ENCODE peak calls at places on chromosomes 2 and 18, in seven cellular contexts. S is astrocyte, J is heart right ventricle, T is fibroblast of lung, A is mammary epithelial cell, L is uterus, F is tibial artery. R is an unnamed sample.

GRCh38 chr2:78416625-78417300 is 608.7 kb upstream of the REG3G start:
- DNase-seq in S (no peak), J (no peak), T (no peak), A (no peak), L (no peak), F (no peak), R (no peak)

GRCh38 chr2:212406716-212407115 is 131.9 kb downstream of the ERBB4 start:
- DNase-seq in S (no peak), J (no peak), T (no peak), A (no peak), L (no peak), F (no peak), R (no peak)

GRCh38 chr18:67599277-67599676 is 82.8 kb upstream of the DSEL start:
- DNase-seq in S (peak; percentile 84), J (no peak), T (peak; percentile 86), A (peak; percentile 7), L (no peak), F (no peak), R (no peak)

GRCh38 chr18:22935431-22935830 is 2.3 kb downstream of the RBBP8 start:
- DNase-seq in S (no peak), J (no peak), T (no peak), A (peak; percentile 17), L (no peak), F (no peak), R (no peak)

GRCh38 chr18:35197286-35197685 is 43.5 kb upstream of the ZNF397 start:
- DNase-seq in S (no peak), J (no peak), T (peak; percentile 9), A (no peak), L (no peak), F (no peak), R (no peak)

GRCh38 chr18:58417752-58418151 is 211.1 kb downstream of the ALPK2 start:
- DNase-seq in S (peak; percentile 77), J (no peak), T (peak; percentile 83), A (peak; percentile 68), L (no peak), F (no peak), R (no peak)

GRCh38 chr2:88585969-88586368 is 41.3 kb downstream of the EIF2AK3 start:
- DNase-seq in S (no peak), J (no peak), T (no peak), A (no peak), L (no peak), F (no peak), R (no peak)

GRCh38 chr18:12744103-12744502 is 41.3 kb downstream of the PSMG2 start:
- DNase-seq in S (peak; percentile 50), J (no peak), T (peak; percentile 65), A (peak; percentile 64), L (no peak), F (no peak), R (no peak)

GRCh38 chr2:161981679-161982300 is 92.2 kb downstream of the DPP4 start:
- DNase-seq in S (no peak), J (no peak), T (no peak), A (no peak), L (no peak), F (no peak), R (no peak)

GRCh38 chr2:48600917-48601316 is 16.7 kb upstream of the GTF2A1L start:
- DNase-seq in S (peak; percentile 83), J (no peak), T (peak; percentile 89), A (no peak), L (no peak), F (no peak), R (no peak)

GRCh38 chr2:127208313-127208712 is 11.8 kb downstream of the CYP27C1 start:
- DNase-seq in S (peak; percentile 40), J (no peak), T (peak; percentile 62), A (no peak), L (no peak), F (no peak), R (no peak)

GRCh38 chr2:86087936-86088850 is 17.5 kb downstream of the POLR1A start:
- DNase-seq in S (no peak), J (no peak), T (no peak), A (no peak), L (no peak), F (no peak), R (no peak)

GRCh38 chr2:168992591-168993349 is 38.4 kb downstream of the ABCB11 start:
- DNase-seq in S (peak; percentile 33), J (no peak), T (peak; percentile 44), A (peak; percentile 62), L (no peak), F (no peak), R (no peak)

GRCh38 chr2:195330513-195330956 is 326.5 kb upstream of the SLC39A10 start:
- DNase-seq in S (no peak), J (no peak), T (no peak), A (no peak), L (no peak), F (no peak), R (no peak)

GRCh38 chr18:32847719-32848118 is 74.9 kb upstream of the KLHL14 start:
- DNase-seq in S (no peak), J (no peak), T (no peak), A (no peak), L (no peak), F (no peak), R (no peak)

GRCh38 chr2:189037518-189037917 is 63.3 kb downstream of the COL3A1 start:
- DNase-seq in S (peak; percentile 52), J (no peak), T (peak; percentile 65), A (peak; percentile 4), L (no peak), F (no peak), R (no peak)

GRCh38 chr2:23606968-23607367 is 222.0 kb downstream of the KLHL29 start:
- DNase-seq in S (peak; percentile 73), J (no peak), T (peak; percentile 81), A (peak; percentile 71), L (no peak), F (no peak), R (peak; percentile 27)

GRCh38 chr2:151097118-151097517 is 164.5 kb downstream of the RBM43 start:
- DNase-seq in S (peak; percentile 55), J (peak; percentile 5), T (peak; percentile 55), A (no peak), L (no peak), F (no peak), R (no peak)

GRCh38 chr2:85376291-85377065 is 21.9 kb downstream of the ELMOD3 start:
- DNase-seq in S (peak; percentile 18), J (no peak), T (peak; percentile 42), A (no peak), L (no peak), F (peak; percentile 57), R (no peak)

GRCh38 chr2:233061591-233062446 is 1.7 kb downstream of the INPP5D start:
- DNase-seq in S (no peak), J (peak; percentile 58), T (no peak), A (no peak), L (no peak), F (peak; percentile 75), R (peak; percentile 80)

GRCh38 chr2:70340921-70341765 is 39.3 kb upstream of the FAM136A start:
- DNase-seq in S (peak; percentile 12), J (peak; percentile 9), T (peak; percentile 20), A (peak; percentile 57), L (no peak), F (no peak), R (no peak)

GRCh38 chr18:155688-156087 is 2.7 kb upstream of the USP14 start:
- DNase-seq in S (no peak), J (no peak), T (no peak), A (no peak), L (no peak), F (no peak), R (no peak)
- H3K27ac ChIP-seq in S (no peak overlapping the region), J (no peak overlapping the region), T (no peak overlapping the region), A (no peak overlapping the region), L (no peak overlapping the region), F (no peak overlapping the region), R (no peak overlapping the region)

DNA sequence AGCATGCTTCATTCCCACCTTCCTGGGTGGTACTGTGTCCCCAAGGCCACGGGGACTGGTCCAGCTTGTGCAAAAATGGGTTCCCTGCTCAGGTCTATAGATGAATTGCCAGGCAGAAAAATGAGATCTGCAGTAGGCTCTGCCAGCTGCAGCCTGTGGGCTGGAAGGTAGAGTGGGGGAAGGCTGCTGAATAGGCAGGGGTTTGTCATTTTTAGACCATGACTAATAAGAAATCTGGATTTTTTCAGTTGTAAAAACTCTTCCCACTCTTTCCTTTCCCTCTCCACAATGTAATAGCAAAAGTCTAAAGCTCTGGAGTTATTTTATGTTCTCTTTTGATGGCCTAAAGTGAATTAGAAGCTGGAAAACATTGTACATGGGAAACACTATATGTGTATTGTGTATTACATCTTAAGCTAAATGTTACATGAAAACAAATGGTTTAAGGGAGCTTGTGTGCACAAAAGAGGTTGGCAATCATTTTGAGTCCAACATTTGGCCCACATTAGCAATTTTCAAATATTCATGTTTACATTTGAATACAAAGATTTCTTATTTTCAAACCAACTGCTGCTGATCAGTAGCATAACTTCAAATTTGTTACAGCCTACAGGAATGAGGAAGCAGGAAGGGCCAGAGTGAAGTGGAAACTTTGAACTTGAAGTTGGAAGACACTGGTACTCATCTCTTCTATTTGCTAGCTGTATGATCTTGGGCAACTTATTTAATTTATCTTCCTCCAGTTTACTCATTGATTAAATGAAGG is 407.1 kb downstream of the SLC4A3 start:
- DNase-seq in S (peak; percentile 73), J (no peak), T (peak; percentile 82), A (peak; percentile 37), L (no peak), F (no peak), R (no peak)
- H3K27ac ChIP-seq in S (peak overlapping the region; percentile 67), J (no peak overlapping the region), T (peak overlapping the region; percentile 24), A (no peak overlapping the region), L (no peak overlapping the region), F (peak overlapping the region; percentile 9), R (no peak overlapping the region)

GRCh38 chr2:60884795-60885194 is 3.4 kb downstream of the REL start:
- DNase-seq in S (peak; percentile 51), J (no peak), T (peak; percentile 54), A (peak; percentile 63), L (no peak), F (no peak), R (no peak)

GRCh38 chr2:60885683-60886082 is 4.3 kb downstream of the REL start:
- DNase-seq in S (no peak), J (no peak), T (no peak), A (no peak), L (no peak), F (no peak), R (no peak)

GRCh38 chr2:60880988-60881932 is at the start of gene REL:
- DNase-seq in S (peak; percentile 82), J (peak; percentile 92), T (peak; percentile 90), A (peak; percentile 91), L (peak; percentile 87), F (peak; percentile 94), R (peak; percentile 95)

GRCh38 chr2:60882971-60883753 is 1.8 kb downstream of the REL start:
- DNase-seq in S (no peak), J (no peak), T (peak; percentile 7), A (peak; percentile 40), L (no peak), F (no peak), R (no peak)

DNA sequence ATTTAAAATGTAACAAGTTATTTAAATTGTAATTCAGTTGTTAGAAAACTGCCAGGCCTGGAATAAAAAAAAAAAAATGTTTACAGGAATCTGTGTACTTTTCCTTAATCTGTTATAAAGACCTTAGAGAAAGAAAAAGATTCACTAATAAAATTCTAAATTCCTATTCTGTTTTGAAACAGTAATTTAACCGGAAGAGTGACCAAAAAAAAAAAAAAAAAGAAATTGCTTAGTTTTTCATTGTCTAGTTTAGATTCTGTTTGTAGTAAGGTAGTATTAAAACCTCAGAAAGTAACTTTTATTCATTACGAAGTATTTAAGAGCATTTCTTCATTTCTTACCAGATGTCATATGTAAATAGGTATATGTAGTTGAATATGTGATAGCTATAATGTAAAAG is 2.5 kb downstream of the REL start:
- DNase-seq in S (no peak), J (no peak), T (no peak), A (no peak), L (no peak), F (no peak), R (no peak)
- H3K27ac ChIP-seq in S (no peak overlapping the region), J (peak overlapping the region; percentile 94), T (no peak overlapping the region), A (peak overlapping the region; percentile 100), L (no peak overlapping the region), F (no peak overlapping the region), R (peak overlapping the region; percentile 93)

GRCh38 chr2:157759855-157760254 is 116.3 kb downstream of the ACVR1 start:
- DNase-seq in S (no peak), J (no peak), T (no peak), A (no peak), L (no peak), F (no peak), R (no peak)
- H3K27ac ChIP-seq in S (no peak overlapping the region), J (no peak overlapping the region), T (no peak overlapping the region), A (no peak overlapping the region), L (no peak overlapping the region), F (no peak overlapping the region), R (no peak overlapping the region)

R was measured in sigmoid colon.